ENCODE peak calls at places on chromosomes 2 and 18, in five cellular contexts. V, O, K, X and S are unnamed samples.
A peak's percentile ranks its signal among the peaks of the same experiment; 100 is the strongest.

GRCh38 chr2:241553981-241554380 is 4.6 kb upstream of the BOK start:
- DNase-seq in V (no peak), O (no peak), K (no peak), X (no peak), S (no peak)

GRCh38 chr2:202221873-202222272 is 16.5 kb downstream of the SUMO1 start:
- DNase-seq in V (no peak), O (peak; percentile 23), K (no peak), X (peak; percentile 29), S (no peak)

GRCh38 chr18:29849145-29849544 is 1193.4 kb downstream of the DSC3 start:
- DNase-seq in V (no peak), O (no peak), K (no peak), X (no peak), S (no peak)

GRCh38 chr18:12403601-12404506 is 3.9 kb upstream of the PRELID3A start:
- DNase-seq in V (peak; percentile 51), O (peak; percentile 55), K (no peak), X (no peak), S (no peak)

GRCh38 chr2:175152242-175152641 is 15.8 kb downstream of the ATF2 start:
- DNase-seq in V (no peak), O (no peak), K (no peak), X (no peak), S (no peak)

GRCh38 chr2:135093685-135094340 is 41.7 kb downstream of the RAB3GAP1 start:
- DNase-seq in V (no peak), O (no peak), K (no peak), X (no peak), S (peak; percentile 38)

GRCh38 chr18:50127516-50128229 is 67.3 kb downstream of the MYO5B start:
- DNase-seq in V (no peak), O (no peak), K (no peak), X (no peak), S (no peak)

GRCh38 chr18:9095297-9096012 is 7.0 kb upstream of the NDUFV2 start:
- DNase-seq in V (no peak), O (no peak), K (peak; percentile 63), X (no peak), S (peak; percentile 87)

GRCh38 chr2:151053661-151053990 is 208.0 kb downstream of the RBM43 start:
- DNase-seq in V (no peak), O (no peak), K (no peak), X (no peak), S (no peak)

DNA sequence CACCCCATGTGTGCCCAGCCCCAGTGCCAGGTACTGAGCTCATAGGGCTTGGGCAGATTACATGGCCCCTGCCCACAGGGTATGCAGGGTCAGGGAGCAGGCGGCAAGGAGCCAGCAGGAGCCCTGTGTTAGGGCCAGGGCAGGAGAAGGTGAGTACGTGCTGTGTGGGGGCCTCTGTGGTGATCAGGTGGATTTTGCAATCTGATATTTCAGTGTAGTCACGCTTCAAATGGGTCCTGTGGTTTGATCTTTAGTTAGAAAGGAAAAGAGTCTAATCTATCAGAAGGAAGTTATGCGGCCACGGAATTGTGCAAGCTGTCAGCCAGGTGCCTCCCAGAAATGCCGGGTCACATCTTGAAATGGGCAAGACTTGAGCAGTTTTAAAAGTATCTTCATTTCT is 13.9 kb downstream of the UBE2F start:
- DNase-seq in V (no peak), O (no peak), K (no peak), X (no peak), S (no peak)
- TF ChIP-seq JUNB in V (no peak), O (no peak), K (no peak), X (no peak), S (no peak)

GRCh38 chr2:11748018-11748860 is 1.8 kb downstream of the LPIN1 start:
- DNase-seq in V (no peak), O (no peak), K (no peak), X (no peak), S (no peak)

GRCh38 chr2:11748861-11749645 is 2.6 kb downstream of the LPIN1 start:
- DNase-seq in V (no peak), O (no peak), K (no peak), X (no peak), S (no peak)

GRCh38 chr2:11750917-11751316 is 4.5 kb downstream of the LPIN1 start:
- DNase-seq in V (no peak), O (no peak), K (no peak), X (no peak), S (no peak)

GRCh38 chr2:11750422-11750821 is 4.0 kb downstream of the LPIN1 start:
- DNase-seq in V (no peak), O (no peak), K (peak; percentile 70), X (no peak), S (no peak)

DNA sequence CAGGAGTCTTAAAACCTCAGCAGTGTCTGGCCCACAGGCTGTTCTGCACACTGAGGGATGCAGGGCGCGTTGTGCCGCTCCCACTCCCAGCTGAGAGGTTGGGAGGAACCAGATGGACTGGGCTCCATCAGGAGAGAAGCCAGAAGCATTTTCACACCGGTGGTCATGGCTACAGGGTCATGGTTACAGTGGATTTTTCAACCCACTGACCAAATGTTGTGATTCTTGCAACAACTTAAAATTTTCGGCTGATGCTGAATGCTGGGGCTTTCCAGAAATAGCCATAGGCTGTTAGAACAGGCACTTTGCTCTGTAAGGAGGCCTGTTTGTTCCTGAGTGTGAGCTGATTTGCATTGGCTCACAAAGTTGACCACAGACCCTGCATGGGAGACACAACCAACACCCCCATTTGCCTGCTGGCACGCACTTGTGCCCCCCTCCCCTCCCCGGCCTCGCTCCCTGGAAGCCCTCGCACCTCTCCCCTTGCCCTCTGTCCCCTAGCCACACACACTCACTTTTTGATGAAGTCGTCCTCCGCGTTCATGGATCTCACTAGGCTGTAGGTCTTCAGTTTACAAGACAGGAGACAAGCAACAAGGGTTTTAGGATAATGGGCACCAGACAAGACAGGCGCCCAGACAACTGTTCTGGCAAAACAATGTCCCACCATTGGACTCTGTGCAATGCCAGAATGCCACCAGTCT is 3.4 kb downstream of the LPIN1 start:
- DNase-seq in V (no peak), O (no peak), K (peak; percentile 60), X (no peak), S (no peak)
- H3K4me1 ChIP-seq in V (peaks cover 42% of the 10 kb centered on the region), O (peaks cover 72% of the 10 kb centered on the region), K (peaks cover 69% of the 10 kb centered on the region), X (peaks cover 20% of the 10 kb centered on the region), S (peaks cover 40% of the 10 kb centered on the region)

GRCh38 chr2:152546230-152546837 is 170.9 kb downstream of the PRPF40A start:
- DNase-seq in V (no peak), O (no peak), K (no peak), X (no peak), S (no peak)
- TF ChIP-seq JUNB in V (no peak), O (no peak), K (no peak), X (no peak), S (no peak)

DNA sequence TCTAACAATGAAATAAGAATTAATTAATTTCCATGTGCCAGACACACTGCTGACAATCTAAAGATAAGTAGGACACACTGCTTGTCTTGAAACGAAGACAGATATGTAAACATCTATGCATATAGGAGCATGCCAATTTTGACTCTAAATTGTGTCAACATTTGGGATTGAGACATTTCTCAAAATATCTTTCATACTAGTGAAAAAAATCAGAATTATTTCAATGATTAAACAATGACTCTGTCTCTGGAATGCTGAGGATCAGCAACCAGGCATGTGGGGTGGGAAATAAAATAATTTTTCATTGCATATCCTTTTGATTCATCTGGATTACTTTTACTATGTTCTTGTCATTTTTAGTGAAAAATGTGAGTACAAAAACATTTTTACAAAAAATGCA is 262.6 kb upstream of the SYT4 start:
- DNase-seq in V (no peak), O (no peak), K (no peak), X (no peak), S (no peak)
- H3K4me1 ChIP-seq in V (no peaks in the 10 kb centered on the region), O (no peaks in the 10 kb centered on the region), K (no peaks in the 10 kb centered on the region), X (no peaks in the 10 kb centered on the region), S (no peaks in the 10 kb centered on the region)

DNA sequence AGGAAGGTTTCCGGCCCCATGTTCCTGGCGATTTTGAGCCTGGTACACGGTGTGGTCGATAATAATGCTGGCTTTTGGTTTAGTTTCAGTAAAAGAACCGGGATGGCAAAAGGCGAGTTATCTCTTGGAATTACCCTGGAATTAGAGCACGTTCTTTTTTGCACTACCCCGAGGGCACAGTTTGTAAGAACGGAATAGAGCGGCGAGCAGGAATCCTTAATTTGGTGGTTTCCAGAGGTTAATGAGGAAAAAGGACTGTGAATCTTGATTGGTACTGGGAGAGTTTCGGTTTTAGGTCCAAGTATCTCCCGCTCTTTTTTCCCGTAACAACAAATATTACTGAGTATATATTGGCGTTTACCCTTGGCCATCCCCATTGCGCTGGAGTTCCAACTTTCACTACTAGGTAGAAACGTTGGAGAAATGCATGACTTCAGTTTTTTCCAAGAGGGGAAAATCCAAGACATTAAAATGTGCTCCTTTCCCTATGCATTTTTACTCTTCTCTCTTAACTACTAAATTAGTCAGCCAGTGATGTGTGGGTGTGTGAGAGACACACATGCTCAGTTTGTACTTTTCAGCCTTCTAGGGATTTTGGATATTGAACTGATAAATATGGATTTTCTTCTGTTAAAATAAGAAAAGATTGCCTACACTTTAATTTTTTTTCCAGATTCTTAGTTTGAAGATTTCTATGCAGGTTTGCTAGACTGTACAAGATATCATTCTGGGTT is 160.8 kb downstream of the AGPS start:
- DNase-seq in V (no peak), O (no peak), K (no peak), X (peak; percentile 16), S (no peak)
- TF ChIP-seq JUNB in V (no peak), O (no peak), K (no peak), X (no peak), S (no peak)

DNA sequence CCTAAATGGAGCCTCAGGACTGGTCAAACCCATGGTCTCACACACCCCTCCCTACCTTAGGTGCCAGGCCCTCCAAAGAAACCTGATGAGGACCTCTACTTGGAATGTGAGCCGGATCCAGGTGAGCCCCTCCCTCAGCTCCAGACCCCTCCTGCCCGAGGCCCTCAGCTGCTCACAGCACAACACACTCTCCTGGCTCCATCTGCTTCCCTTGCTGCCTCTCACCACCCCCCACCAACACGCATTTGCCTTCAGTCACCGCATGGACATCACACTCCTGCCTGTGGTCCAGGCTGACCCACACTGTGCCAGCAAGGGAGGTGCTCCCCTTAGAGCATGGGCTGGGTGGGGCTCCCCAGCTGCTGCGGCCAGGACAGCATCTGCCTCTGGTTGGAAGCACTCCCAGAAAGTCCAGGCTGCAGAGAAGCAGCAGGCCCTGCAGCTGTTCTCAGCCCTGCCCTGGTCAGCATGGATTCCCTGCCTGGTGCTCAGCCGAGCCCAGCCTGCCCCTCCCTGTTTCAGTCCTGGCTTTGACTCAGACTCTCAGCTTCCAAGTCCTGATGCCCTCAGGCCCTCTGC is 15.1 kb downstream of the SH2D6 start:
- DNase-seq in V (no peak), O (no peak), K (no peak), X (peak; percentile 48), S (no peak)
- H3K4me1 ChIP-seq in V (peaks cover 80% of the 10 kb centered on the region), O (peaks cover 39% of the 10 kb centered on the region), K (peaks cover 8% of the 10 kb centered on the region), X (peaks cover 65% of the 10 kb centered on the region), S (peaks cover 41% of the 10 kb centered on the region)

DNA sequence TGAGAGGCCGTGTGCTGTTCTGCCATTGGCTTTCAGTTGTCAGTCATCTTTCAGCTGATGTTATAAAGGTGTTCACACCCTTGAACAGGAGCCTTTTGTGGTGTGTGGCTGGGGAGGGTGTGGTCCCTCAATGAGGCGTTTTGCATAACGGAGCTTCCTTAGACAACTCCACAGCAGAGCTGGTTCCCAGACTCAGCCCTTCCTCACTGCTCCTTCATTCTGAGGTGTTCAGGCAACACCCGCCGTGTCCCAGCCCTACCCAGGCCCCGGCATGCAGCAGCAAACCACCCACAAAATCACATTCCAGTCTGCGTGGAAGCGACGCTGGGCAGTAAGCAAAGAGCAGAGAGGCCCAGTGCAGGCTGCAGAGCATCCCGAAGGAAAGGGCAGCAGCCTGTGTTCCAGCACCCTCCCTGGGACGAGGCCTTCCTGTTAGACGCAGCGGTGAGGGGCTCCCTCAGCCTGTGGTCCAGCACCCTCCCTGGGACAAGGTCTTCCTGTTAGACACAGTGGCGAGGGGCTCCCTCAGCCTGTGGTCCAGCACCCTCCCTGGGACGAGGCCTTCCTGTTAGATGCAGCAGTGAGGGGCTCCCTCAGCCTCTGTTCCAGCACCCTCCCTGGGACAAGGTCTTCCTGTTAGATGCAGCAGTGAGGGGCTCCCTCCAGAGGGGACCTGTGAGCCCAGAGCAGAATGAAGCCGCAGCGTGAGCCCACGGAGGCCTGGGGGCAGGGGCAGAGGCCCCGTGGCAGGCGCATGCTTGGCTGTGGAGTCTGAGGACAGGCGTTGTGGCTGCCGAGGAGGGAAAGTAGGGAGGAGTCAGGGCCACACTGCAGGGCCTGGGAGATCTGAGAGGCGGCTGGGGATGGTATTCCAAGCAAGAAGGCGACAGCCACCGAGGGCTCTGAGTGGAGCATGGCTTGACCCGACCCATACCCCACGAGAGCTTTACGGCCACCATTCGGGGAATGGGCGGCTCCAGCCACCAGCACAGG is 201.8 kb upstream of the HDAC4 start:
- DNase-seq in V (no peak), O (no peak), K (no peak), X (no peak), S (no peak)
- TF ChIP-seq JUNB in V (no peak), O (no peak), K (no peak), X (no peak), S (no peak)